ENCODE peak calls at places on chromosomes 3 and 15, in seven cellular contexts. Q is AG09309, C is choroid plexus epithelial cell, S is neural progenitor cell, U is OCI-LY7, P is body of pancreas, F is fibroblast of pulmonary artery. K is an unnamed sample.

GRCh38 chr15:74541494-74542191 is 623 bp downstream of the ARID3B start:
- DNase-seq in S (peak; percentile 61), P (peak; percentile 41), U (peak; percentile 18), Q (no peak), F (peak; percentile 33), C (peak; percentile 17), K (peak; percentile 50)

GRCh38 chr15:76333720-76334437 is 2.7 kb upstream of the ISL2 start:
- DNase-seq in C (peak; percentile 53), P (no peak), U (no peak), S (peak; percentile 60), F (no peak), Q (no peak), K (peak; percentile 29)

GRCh38 chr3:38613426-38613825 is 36.1 kb downstream of the SCN5A start:
- DNase-seq in P (no peak), F (no peak), C (no peak), Q (no peak), U (no peak), S (no peak), K (no peak)

GRCh38 chr3:30232142-30232541 is 374.3 kb upstream of the TGFBR2 start:
- DNase-seq in C (peak; percentile 88), U (no peak), P (no peak), F (peak; percentile 29), Q (peak; percentile 82), S (no peak), K (peak; percentile 76)

GRCh38 chr3:134339331-134339730 is 34.9 kb downstream of the AMOTL2 start:
- DNase-seq in S (no peak), U (no peak), Q (no peak), C (no peak), F (no peak), P (no peak), K (no peak)

GRCh38 chr3:38349684-38350359 is 3.2 kb downstream of the XYLB start:
- DNase-seq in Q (no peak), U (no peak), P (no peak), S (no peak), C (no peak), F (no peak), K (no peak)

GRCh38 chr3:108907194-108907593 is 46.5 kb downstream of the GUCA1C start:
- DNase-seq in U (no peak), F (no peak), P (no peak), S (no peak), C (no peak), Q (no peak), K (no peak)

GRCh38 chr3:186042036-186042435 is 66.9 kb downstream of the ETV5 start:
- DNase-seq in F (no peak), Q (no peak), C (no peak), S (no peak), U (no peak), P (no peak), K (no peak)

GRCh38 chr15:79898369-79898768 is 1.6 kb upstream of the MTHFS start:
- DNase-seq in F (no peak), U (no peak), C (no peak), S (no peak), P (no peak), Q (no peak), K (no peak)

GRCh38 chr15:81516461-81516860 is 142.4 kb upstream of the TMC3 start:
- DNase-seq in U (no peak), Q (peak; percentile 14), P (no peak), F (peak; percentile 68), S (no peak), C (no peak), K (peak; percentile 51)

GRCh38 chr3:169400874-169401273 is 262.6 kb downstream of the MECOM start:
- DNase-seq in C (no peak), S (no peak), Q (no peak), P (no peak), F (no peak), U (no peak), K (no peak)

GRCh38 chr3:185527364-185527763 is 25.0 kb downstream of the LIPH start:
- DNase-seq in U (no peak), Q (no peak), S (no peak), P (no peak), C (no peak), F (no peak), K (no peak)

GRCh38 chr15:78077053-78077859 is at the start of gene TBC1D2B:
- DNase-seq in C (peak; percentile 65), U (peak; percentile 77), F (peak; percentile 60), Q (no peak), S (peak; percentile 90), P (peak; percentile 77), K (peak; percentile 58)

GRCh38 chr3:78235841-78236240 is 1195.9 kb downstream of the ROBO2 start:
- DNase-seq in P (no peak), C (no peak), Q (no peak), S (no peak), U (no peak), F (no peak), K (peak; percentile 25)

GRCh38 chr3:28191363-28191762 is 50.1 kb upstream of the CMC1 start:
- DNase-seq in F (no peak), Q (no peak), S (no peak), P (no peak), U (no peak), C (peak; percentile 14), K (peak; percentile 62)

GRCh38 chr3:47016934-47017435 is 37.5 kb downstream of the NBEAL2 start:
- DNase-seq in S (no peak), P (no peak), U (peak; percentile 83), Q (peak; percentile 29), C (peak; percentile 83), F (peak; percentile 83), K (peak; percentile 89)

GRCh38 chr3:174498638-174499037 is 360.5 kb upstream of the NAALADL2 start:
- DNase-seq in Q (no peak), C (peak; percentile 37), P (no peak), S (no peak), F (peak; percentile 20), U (no peak), K (peak; percentile 56)

GRCh38 chr3:16618721-16619120 is 13.5 kb upstream of the DAZL start:
- DNase-seq in Q (peak; percentile 38), F (peak; percentile 66), U (no peak), C (peak; percentile 48), S (no peak), P (no peak), K (peak; percentile 74)

DNA sequence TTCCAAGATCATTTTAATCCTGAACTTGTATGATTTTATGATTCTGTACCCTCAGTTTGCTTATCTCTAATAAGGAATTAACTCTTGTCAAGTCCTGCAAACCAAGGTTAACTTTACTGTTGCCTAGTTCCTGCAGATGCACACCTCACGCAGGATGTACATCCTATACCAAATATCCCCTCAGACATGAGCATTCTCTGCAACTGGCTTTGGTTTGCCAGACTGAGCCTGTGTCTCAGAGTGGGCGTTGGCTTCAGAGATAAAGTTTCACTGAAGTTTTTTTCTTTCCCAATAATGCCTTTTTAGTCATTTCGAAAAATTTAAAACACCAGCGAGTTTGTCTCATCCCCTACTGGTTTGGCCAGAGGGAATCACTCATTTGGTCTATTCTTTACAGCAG is 173.9 kb downstream of the NR2F2 start:
- DNase-seq in U (no peak), F (no peak), C (no peak), Q (no peak), P (no peak), S (no peak), K (no peak)
- H3K4me3 ChIP-seq in U (no peak overlapping the region), F (no peak overlapping the region), C (no peak overlapping the region), Q (no peak overlapping the region), P (no peak overlapping the region), S (no peak overlapping the region), K (no peak overlapping the region)

GRCh38 chr3:153210116-153210515 is 48.1 kb downstream of the RAP2B start:
- DNase-seq in Q (no peak), F (peak; percentile 55), S (peak; percentile 12), P (no peak), C (peak; percentile 62), U (no peak), K (peak; percentile 36)
- H3K4me3 ChIP-seq in Q (no peak overlapping the region), F (no peak overlapping the region), S (no peak overlapping the region), P (no peak overlapping the region), C (no peak overlapping the region), U (no peak overlapping the region), K (no peak overlapping the region)

DNA sequence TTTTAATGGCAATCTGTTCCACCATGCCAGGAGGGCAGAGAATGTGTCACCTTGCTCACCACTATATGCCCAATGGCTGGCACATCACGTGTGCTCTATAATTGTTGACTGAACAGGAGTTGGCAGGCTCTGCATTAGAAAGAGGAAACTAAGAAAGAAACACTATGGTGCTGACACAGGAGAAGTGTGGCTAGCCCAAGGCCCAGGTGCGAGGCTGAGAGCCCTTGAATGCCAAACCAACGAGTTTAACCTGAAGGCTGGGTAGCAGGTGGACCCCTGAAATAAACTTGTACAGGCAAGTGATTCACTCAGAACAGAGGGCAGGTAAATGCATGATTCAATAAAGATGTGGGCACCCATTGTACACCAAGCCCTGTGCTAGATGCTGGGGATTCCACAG is 2.4 kb downstream of the CHCHD4 start:
- DNase-seq in P (no peak), F (no peak), Q (no peak), S (no peak), C (no peak), U (no peak), K (no peak)
- H3K4me3 ChIP-seq in P (no peak overlapping the region), F (no peak overlapping the region), Q (no peak overlapping the region), S (no peak overlapping the region), C (no peak overlapping the region), U (peak overlapping the region; percentile 93), K (no peak overlapping the region)

GRCh38 chr3:44024194-44024593 is 217.5 kb upstream of the TOPAZ1 start:
- DNase-seq in F (no peak), S (no peak), P (no peak), C (no peak), U (no peak), Q (no peak), K (no peak)

GRCh38 chr3:44026224-44026865 is 215.3 kb upstream of the TOPAZ1 start:
- DNase-seq in F (no peak), Q (no peak), C (no peak), P (no peak), S (no peak), U (no peak), K (no peak)

GRCh38 chr3:44019736-44020135 is 221.9 kb upstream of the TOPAZ1 start:
- DNase-seq in C (no peak), U (no peak), Q (no peak), P (no peak), F (no peak), S (peak; percentile 80), K (no peak)

GRCh38 chr3:44020178-44020577 is 221.5 kb upstream of the TOPAZ1 start:
- DNase-seq in Q (no peak), C (no peak), P (no peak), S (no peak), F (no peak), U (no peak), K (no peak)

DNA sequence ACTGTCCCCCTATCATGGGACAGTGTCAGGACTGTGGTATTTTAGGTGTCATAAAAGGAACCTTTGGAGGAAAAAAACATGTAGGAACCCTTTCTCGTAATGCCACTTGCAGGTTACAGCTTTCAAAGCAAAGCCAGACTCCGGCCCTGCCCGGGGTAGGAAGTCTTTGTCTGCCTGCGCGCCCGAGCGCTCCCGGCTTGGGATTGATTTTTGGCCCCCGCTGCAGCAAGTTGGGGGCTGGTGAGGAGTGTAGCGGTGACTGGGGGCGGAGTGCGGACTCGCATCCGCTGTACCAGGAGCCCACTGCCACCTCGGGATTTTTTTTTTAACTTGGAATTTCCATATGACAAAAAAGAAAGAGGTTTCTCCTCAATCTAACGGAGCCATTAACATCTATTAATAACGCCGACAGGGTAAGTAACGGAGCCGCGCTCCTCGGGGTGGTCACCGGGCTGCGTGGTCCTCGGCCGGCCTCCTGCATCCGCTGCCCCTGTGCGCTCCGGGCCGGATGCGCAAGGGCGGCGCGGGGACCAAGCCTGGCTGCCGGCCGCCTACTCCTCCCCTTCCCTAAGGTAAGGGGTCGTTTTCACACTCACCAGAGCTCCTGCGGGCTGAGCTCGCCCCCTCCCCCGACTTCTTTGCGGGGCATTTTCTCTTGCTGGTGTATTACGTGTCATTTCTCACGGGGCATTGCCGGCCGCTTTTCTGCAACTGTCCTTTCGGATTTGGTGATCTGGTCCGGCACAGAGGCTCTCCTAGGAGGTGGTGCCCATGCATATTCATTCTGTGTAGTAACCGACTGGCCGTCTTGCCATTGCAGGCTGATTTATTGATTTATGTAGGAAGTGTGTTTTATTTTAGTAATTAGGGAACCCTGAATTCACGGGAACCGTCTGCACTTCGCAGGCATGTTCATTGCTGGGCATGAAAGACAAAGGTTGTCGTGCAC is 219.8 kb upstream of the TOPAZ1 start:
- DNase-seq in Q (no peak), C (no peak), P (no peak), U (no peak), S (peak; percentile 67), F (no peak), K (no peak)
- H3K4me3 ChIP-seq in Q (peak overlapping the region; percentile 66), C (peak overlapping the region; percentile 53), P (no peak overlapping the region), U (no peak overlapping the region), S (peak overlapping the region; percentile 84), F (peak overlapping the region; percentile 36), K (peak overlapping the region; percentile 1)

K was measured in cardiac fibroblast.